ENCODE peak calls at places on chromosomes 12 and 14, in four cellular contexts. W is MM.1S, F is kidney, H is neural crest cell. Z is an unnamed sample.

GRCh38 chr12:5073838-5074237 is 30.2 kb downstream of the KCNA5 start:
- DNase-seq in F (no peak), H (no peak), W (no peak), Z (no peak)

GRCh38 chr14:36512585-36513003 is 7.4 kb downstream of the NKX2-1 start:
- DNase-seq in F (no peak), W (no peak), H (no peak), Z (no peak)

GRCh38 chr14:88194531-88194930 is 128.5 kb downstream of the KCNK10 start:
- DNase-seq in F (no peak), W (no peak), H (no peak), Z (no peak)

GRCh38 chr12:39587247-39587646 is 32.4 kb downstream of the ABCD2 start:
- DNase-seq in W (peak), H (no peak), F (no peak), Z (no peak)

GRCh38 chr14:50106178-50106577 is 10.2 kb downstream of the VCPKMT start:
- DNase-seq in F (no peak), H (no peak), W (no peak), Z (no peak)

GRCh38 chr14:103055693-103056092 is 1.7 kb downstream of the CDC42BPB start:
- DNase-seq in F (no peak), H (no peak), W (no peak), Z (no peak)

GRCh38 chr12:123671876-123672275 is 963 bp downstream of the TCTN2 start:
- DNase-seq in H (no peak), F (no peak), W (no peak), Z (peak)

GRCh38 chr12:16605666-16606116 is 271 bp downstream of the LMO3 start:
- DNase-seq in H (peak), F (no peak), W (peak), Z (peak)

GRCh38 chr12:108309674-108310312 is 29.3 kb downstream of the CMKLR1 start:
- DNase-seq in W (no peak), H (no peak), F (peak), Z (no peak)

GRCh38 chr14:24694680-24695079 is 60.7 kb upstream of the GZMB start:
- DNase-seq in H (no peak), F (no peak), W (no peak), Z (no peak)

GRCh38 chr12:81359736-81360135 is 281.9 kb downstream of the ACSS3 start:
- DNase-seq in W (peak), F (no peak), H (no peak), Z (no peak)

GRCh38 chr14:68424443-68425172 is 368.3 kb downstream of the ZFP36L1 start:
- DNase-seq in H (no peak), F (no peak), W (no peak), Z (no peak)

GRCh38 chr14:89563503-89563902 is 146.5 kb upstream of the FOXN3 start:
- DNase-seq in H (no peak), W (no peak), F (no peak), Z (no peak)

GRCh38 chr12:106114084-106115068 is 24.4 kb downstream of the NUAK1 start:
- DNase-seq in H (no peak), W (peak), F (no peak), Z (no peak)

GRCh38 chr12:72612171-72612570 is 340.0 kb downstream of the TRHDE start:
- DNase-seq in W (no peak), F (no peak), H (no peak), Z (no peak)

GRCh38 chr12:131604146-131604844 is 106.6 kb upstream of the SFSWAP start:
- DNase-seq in F (no peak), H (no peak), W (no peak), Z (no peak)

GRCh38 chr12:26878661-26879119 is 45.7 kb upstream of the ITPR2 start:
- DNase-seq in H (no peak), W (peak), F (peak), Z (peak)

GRCh38 chr14:49207451-49207850 is 378.7 kb downstream of the RPS29 start:
- DNase-seq in F (no peak), W (no peak), H (no peak), Z (no peak)

GRCh38 chr12:75976113-75976512 is 55.5 kb downstream of the PHLDA1 start:
- DNase-seq in F (no peak), H (no peak), W (no peak), Z (no peak)

GRCh38 chr12:59657266-59657665 is 61.4 kb downstream of the SLC16A7 start:
- DNase-seq in W (no peak), F (no peak), H (no peak), Z (no peak)

GRCh38 chr14:64645220-64645891 is 58.9 kb upstream of the PLEKHG3 start:
- DNase-seq in H (no peak), W (no peak), F (peak), Z (peak)

GRCh38 chr12:117300131-117300530 is 61.3 kb downstream of the NOS1 start:
- DNase-seq in H (no peak), W (no peak), F (no peak), Z (no peak)

GRCh38 chr14:29906256-29906885 is 21.3 kb downstream of the PRKD1 start:
- DNase-seq in H (no peak), F (peak), W (no peak), Z (no peak)

GRCh38 chr12:120236124-120236398 is 29.5 kb downstream of the PXN start:
- DNase-seq in W (no peak), F (no peak), H (no peak), Z (no peak)

GRCh38 chr14:22977684-22978486 is 4.5 kb downstream of the AJUBA start:
- DNase-seq in H (peak), F (peak), W (no peak), Z (peak)

GRCh38 chr14:91947196-91948184 is at the start of gene FBLN5:
- DNase-seq in W (no peak), H (no peak), F (peak), Z (peak)

GRCh38 chr12:123954647-123955350 is 17.8 kb downstream of the CCDC92 start:
- DNase-seq in F (peak), H (no peak), W (no peak), Z (no peak)

Z was measured in SJCRH30.